ENCODE peak calls at places on chromosomes 16 and 17, in five cellular contexts. B is GM13977, N is BJ, V is lower lobe of right lung, A is fibroblast of pulmonary artery. I is an unnamed sample.
A peak's percentile ranks its signal among the peaks of the same experiment; 100 is the strongest.

GRCh38 chr17:59357219-59357699 is 25.8 kb downstream of the YPEL2 start:
- DNase-seq in B (no peak), N (no peak), V (no peak), A (peak; percentile 40), I (no peak)

GRCh38 chr16:82767808-82768207 is 141.0 kb downstream of the CDH13 start:
- DNase-seq in B (no peak), N (no peak), V (no peak), A (no peak), I (no peak)

GRCh38 chr17:17364338-17364667 is 61.1 kb downstream of the NT5M start:
- DNase-seq in B (no peak), N (no peak), V (no peak), A (no peak), I (no peak)

GRCh38 chr16:28977703-28978641 is 3.4 kb downstream of the SPNS1 start:
- DNase-seq in B (peak; percentile 60), N (no peak), V (peak; percentile 60), A (no peak), I (no peak)

GRCh38 chr16:58043571-58044155 is 18.1 kb downstream of the MMP15 start:
- DNase-seq in B (no peak), N (no peak), V (no peak), A (no peak), I (no peak)

GRCh38 chr17:50672831-50673551 is 34.7 kb downstream of the ANKRD40 start:
- DNase-seq in B (no peak), N (no peak), V (no peak), A (no peak), I (no peak)

GRCh38 chr16:28292731-28293588 is 635 bp downstream of the SBK1 start:
- DNase-seq in B (peak; percentile 42), N (no peak), V (no peak), A (no peak), I (peak; percentile 70)

GRCh38 chr17:4947411-4948165 is 742 bp downstream of the PFN1 start:
- DNase-seq in B (peak; percentile 82), N (no peak), V (peak; percentile 78), A (peak; percentile 52), I (peak; percentile 71)

GRCh38 chr16:81936209-81936608 is 75.1 kb downstream of the SDR42E1 start:
- DNase-seq in B (no peak), N (no peak), V (no peak), A (no peak), I (no peak)

GRCh38 chr16:87076950-87077749 is 240.0 kb downstream of the C16orf95 start:
- DNase-seq in B (no peak), N (no peak), V (peak; percentile 70), A (peak; percentile 66), I (peak; percentile 73)

GRCh38 chr17:50583636-50584035 is 23.1 kb downstream of the CACNA1G start:
- DNase-seq in B (no peak), N (no peak), V (no peak), A (no peak), I (no peak)

GRCh38 chr17:43871947-43872690 is 25.1 kb downstream of the CD300LG start:
- DNase-seq in B (no peak), N (no peak), V (peak; percentile 70), A (no peak), I (no peak)

GRCh38 chr16:70681382-70682238 is 4.2 kb downstream of the MTSS2 start:
- DNase-seq in B (no peak), N (no peak), V (no peak), A (no peak), I (peak; percentile 14)

GRCh38 chr16:28537964-28538732 is 626 bp downstream of the NUPR1 start:
- DNase-seq in B (no peak), N (no peak), V (peak; percentile 55), A (no peak), I (no peak)

GRCh38 chr17:33444731-33445130 is 151.6 kb upstream of the ASIC2 start:
- DNase-seq in B (no peak), N (no peak), V (no peak), A (no peak), I (no peak)

GRCh38 chr17:77540531-77540930 is 399.8 kb downstream of the SEC14L1 start:
- DNase-seq in B (no peak), N (no peak), V (peak; percentile 32), A (no peak), I (no peak)

GRCh38 chr17:57924677-57925076 is 30.5 kb downstream of the CUEDC1 start:
- DNase-seq in B (no peak), N (no peak), V (no peak), A (no peak), I (no peak)

GRCh38 chr17:81294512-81295030 is 536 bp downstream of the SLC38A10 start:
- DNase-seq in B (no peak), N (no peak), V (peak; percentile 67), A (peak; percentile 12), I (no peak)

GRCh38 chr17:4080686-4081085 is 62.1 kb downstream of the ZZEF1 start:
- DNase-seq in B (no peak), N (no peak), V (no peak), A (no peak), I (no peak)

GRCh38 chr16:53912155-53912554 is 208.2 kb downstream of the FTO start:
- DNase-seq in B (peak; percentile 19), N (no peak), V (no peak), A (no peak), I (no peak)

GRCh38 chr16:77807-78443 is at the start of gene MPG:
- DNase-seq in B (peak; percentile 100), N (no peak), V (peak; percentile 88), A (peak; percentile 77), I (peak; percentile 82)

GRCh38 chr17:59839646-59840328 is 53.0 kb downstream of the TUBD1 start:
- DNase-seq in B (no peak), N (no peak), V (no peak), A (peak; percentile 71), I (no peak)

GRCh38 chr16:49608801-49609200 is 235.2 kb downstream of the C16orf78 start:
- DNase-seq in B (no peak), N (no peak), V (no peak), A (peak; percentile 68), I (no peak)

GRCh38 chr16:87203060-87203656 is 114.0 kb downstream of the C16orf95 start:
- DNase-seq in B (peak; percentile 78), N (no peak), V (peak; percentile 77), A (peak; percentile 80), I (peak; percentile 86)

GRCh38 chr16:17544304-17544703 is 73.5 kb upstream of the XYLT1 start:
- DNase-seq in B (no peak), N (no peak), V (no peak), A (no peak), I (no peak)

GRCh38 chr17:3569534-3570137 is 12.0 kb upstream of the TRPV3 start:
- DNase-seq in B (no peak), N (no peak), V (no peak), A (no peak), I (no peak)

GRCh38 chr17:82668631-82669099 is 20.4 kb upstream of the WDR45B start:
- DNase-seq in B (peak; percentile 68), N (no peak), V (peak; percentile 80), A (peak; percentile 25), I (peak; percentile 71)

GRCh38 chr17:74937064-74938051 is 1.7 kb downstream of the OTOP3 start:
- DNase-seq in B (no peak), N (no peak), V (no peak), A (no peak), I (no peak)

GRCh38 chr17:47733047-47733413 is at the start of gene TBX21:
- DNase-seq in B (peak; percentile 89), N (no peak), V (peak; percentile 78), A (no peak), I (peak; percentile 81)

GRCh38 chr16:89110641-89111040 is 17.0 kb downstream of the ACSF3 start:
- DNase-seq in B (no peak), N (no peak), V (peak; percentile 12), A (no peak), I (peak; percentile 6)

GRCh38 chr17:17169396-17169795 is 36.7 kb downstream of the PLD6 start:
- DNase-seq in B (no peak), N (no peak), V (no peak), A (no peak), I (no peak)

GRCh38 chr17:59623151-59623550 is 3.5 kb downstream of the CLTC start:
- DNase-seq in B (no peak), N (no peak), V (no peak), A (no peak), I (no peak)

DNA sequence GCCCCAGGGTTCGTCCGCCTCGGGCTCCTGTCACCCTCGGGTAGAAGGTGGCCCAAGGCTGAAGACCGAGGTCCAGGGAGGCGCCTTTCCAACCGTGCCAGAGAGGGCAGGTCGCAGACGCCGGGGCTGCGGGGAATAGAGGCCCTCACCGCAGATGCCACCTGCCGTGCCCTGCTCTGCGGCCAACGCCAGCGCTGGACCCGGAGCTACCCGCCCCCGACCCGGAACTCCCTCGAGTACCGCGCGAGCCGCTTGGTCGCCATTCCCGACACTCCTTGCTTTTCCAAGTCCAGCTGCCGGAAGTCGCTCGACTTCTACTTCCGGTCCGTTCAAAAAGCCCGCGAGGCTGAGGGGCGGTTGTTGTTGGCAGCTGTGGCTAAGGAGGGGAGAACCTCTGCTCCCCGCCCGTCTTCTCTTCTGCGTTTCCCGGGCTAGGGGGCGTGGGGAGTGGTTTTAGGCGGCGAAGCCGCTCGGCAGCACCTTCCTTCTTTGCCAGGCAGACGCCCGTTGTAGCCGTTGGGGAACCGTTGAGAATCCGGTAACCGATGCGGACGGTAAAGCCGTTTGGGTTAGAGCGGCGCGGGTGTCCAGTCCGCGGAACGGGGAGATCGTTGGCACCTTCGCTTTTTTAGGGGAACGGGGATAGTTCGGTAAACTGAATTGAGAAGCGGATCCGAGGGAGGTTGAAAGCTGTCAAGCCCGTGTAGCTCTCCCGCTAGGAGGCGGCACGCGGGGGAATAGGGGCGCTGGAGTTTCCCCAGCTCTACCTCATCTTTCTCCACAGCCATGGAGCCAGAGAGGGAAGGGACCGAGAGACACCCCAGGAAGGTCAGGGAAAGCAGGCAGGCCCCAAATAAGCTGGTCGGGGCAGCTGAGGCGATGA is at the start of the genes ERI2 and REXO5:
- DNase-seq in B (peak; percentile 91), N (peak; percentile 76), V (peak; percentile 92), A (peak; percentile 96), I (peak; percentile 96)
- TF ChIP-seq CTCF in B (peak; percentile 58), N (peak; percentile 74), V (peak; percentile 33), A (peak; percentile 66), I (peak; percentile 32)

GRCh38 chr16:55510185-55510805 is 1.4 kb downstream of the LPCAT2 start:
- DNase-seq in B (peak; percentile 1), N (no peak), V (no peak), A (no peak), I (no peak)

GRCh38 chr16:55515110-55515509 is 6.2 kb downstream of the LPCAT2 start:
- DNase-seq in B (no peak), N (no peak), V (no peak), A (no peak), I (no peak)

GRCh38 chr16:55508941-55509920 is at the start of gene LPCAT2:
- DNase-seq in B (peak; percentile 52), N (peak; percentile 39), V (peak; percentile 96), A (peak; percentile 91), I (peak; percentile 87)

GRCh38 chr16:55512941-55513340 is 4.1 kb downstream of the LPCAT2 start:
- DNase-seq in B (no peak), N (no peak), V (no peak), A (no peak), I (no peak)

GRCh38 chr16:55513616-55514015 is 4.7 kb downstream of the LPCAT2 start:
- DNase-seq in B (no peak), N (no peak), V (no peak), A (no peak), I (no peak)
- TF ChIP-seq CTCF in B (no peak), N (no peak), V (no peak), A (peak; percentile 18), I (no peak)

GRCh38 chr17:65918921-65919546 is 272.9 kb downstream of the CEP112 start:
- DNase-seq in B (no peak), N (no peak), V (no peak), A (peak; percentile 33), I (no peak)
- TF ChIP-seq CTCF in B (no peak), N (peak; percentile 30), V (peak; percentile 27), A (peak; percentile 41), I (no peak)

GRCh38 chr17:7932949-7933348 is 943 bp downstream of the CNTROB start:
- DNase-seq in B (peak; percentile 66), N (no peak), V (peak; percentile 67), A (peak; percentile 49), I (no peak)
- TF ChIP-seq CTCF in B (peak; percentile 33), N (peak; percentile 49), V (peak; percentile 13), A (peak; percentile 29), I (no peak)